ENCODE peak calls at places on chromosomes 2 and 18, in nine cellular contexts. R is astrocyte of the spinal cord, Z is Panc1, I is chondrocyte, K is breast epithelium, M is prostate gland, J is hepatocyte, X is HCT116, P is colonic mucosa. S is an unnamed sample.

GRCh38 chr2:228224410-228224809 is 42.9 kb upstream of the SPHKAP start:
- DNase-seq in R (no peak), Z (no peak), I (no peak), K (no peak), M (no peak), J (peak), X (no peak), P (no peak), S (no peak)

GRCh38 chr2:120262761-120263428 is 10.2 kb downstream of the RALB start:
- DNase-seq in R (no peak), Z (no peak), I (no peak), K (no peak), M (no peak), J (no peak), X (no peak), P (no peak), S (no peak)

GRCh38 chr2:224202466-224202865 is 163.4 kb upstream of the SERPINE2 start:
- DNase-seq in R (no peak), Z (no peak), I (no peak), K (no peak), M (no peak), J (no peak), X (no peak), P (no peak), S (no peak)

GRCh38 chr2:199903111-199903510 is 8.0 kb upstream of the C2orf69 start:
- DNase-seq in R (no peak), Z (no peak), I (no peak), K (no peak), M (no peak), J (no peak), X (no peak), P (no peak), S (no peak)

GRCh38 chr2:225196579-225196978 is 154.3 kb upstream of the DOCK10 start:
- DNase-seq in R (peak), Z (no peak), I (no peak), K (no peak), M (no peak), J (no peak), X (no peak), P (no peak), S (no peak)

GRCh38 chr2:219736196-219736595 is 108.8 kb downstream of the SLC4A3 start:
- DNase-seq in R (peak), Z (peak), I (no peak), K (no peak), M (peak), J (peak), X (peak), P (peak), S (no peak)

GRCh38 chr2:139864821-139865302 is 1084.7 kb upstream of the NXPH2 start:
- DNase-seq in R (no peak), Z (no peak), I (no peak), K (no peak), M (no peak), J (no peak), X (no peak), P (no peak), S (no peak)

GRCh38 chr2:112692914-112693313 is 27.9 kb upstream of the NT5DC4 start:
- DNase-seq in R (peak), Z (no peak), I (no peak), K (no peak), M (no peak), J (no peak), X (no peak), P (no peak), S (no peak)

GRCh38 chr2:8790739-8791162 is 46.7 kb downstream of the KIDINS220 start:
- DNase-seq in R (no peak), Z (no peak), I (no peak), K (no peak), M (no peak), J (no peak), X (no peak), P (no peak), S (no peak)

GRCh38 chr2:601387-601698 is 75.9 kb downstream of the TMEM18 start:
- DNase-seq in R (no peak), Z (no peak), I (no peak), K (no peak), M (no peak), J (no peak), X (no peak), P (no peak), S (no peak)

GRCh38 chr2:231449503-231450054 is 14.7 kb downstream of the NCL start:
- DNase-seq in R (no peak), Z (no peak), I (no peak), K (no peak), M (no peak), J (no peak), X (no peak), P (no peak), S (no peak)

GRCh38 chr2:73933194-73933593 is 6.5 kb downstream of the DGUOK start:
- DNase-seq in R (no peak), Z (no peak), I (no peak), K (no peak), M (no peak), J (no peak), X (no peak), P (no peak), S (no peak)

GRCh38 chr2:233285921-233286320 is 21.7 kb upstream of the SAG start:
- DNase-seq in R (peak), Z (no peak), I (no peak), K (no peak), M (no peak), J (no peak), X (no peak), P (no peak), S (no peak)

GRCh38 chr2:10536569-10537133 is 88.5 kb upstream of the ODC1 start:
- DNase-seq in R (no peak), Z (peak), I (peak), K (no peak), M (no peak), J (no peak), X (no peak), P (no peak), S (no peak)

GRCh38 chr2:75130171-75130570 is 69.1 kb downstream of the TACR1 start:
- DNase-seq in R (no peak), Z (no peak), I (no peak), K (no peak), M (no peak), J (no peak), X (no peak), P (no peak), S (no peak)

GRCh38 chr2:26324903-26325302 is 21.0 kb upstream of the SELENOI start:
- DNase-seq in R (no peak), Z (no peak), I (no peak), K (no peak), M (no peak), J (no peak), X (no peak), P (no peak), S (no peak)

GRCh38 chr2:20184067-20184938 is 40.6 kb downstream of the SDC1 start:
- DNase-seq in R (peak), Z (no peak), I (peak), K (no peak), M (no peak), J (peak), X (no peak), P (no peak), S (no peak)

GRCh38 chr2:100741880-100742814 is 77.8 kb upstream of the NPAS2 start:
- DNase-seq in R (peak), Z (no peak), I (no peak), K (no peak), M (no peak), J (peak), X (no peak), P (no peak), S (no peak)

GRCh38 chr18:47323158-47323557 is 71.7 kb upstream of the SKOR2 start:
- DNase-seq in R (peak), Z (no peak), I (no peak), K (no peak), M (no peak), J (no peak), X (no peak), P (no peak), S (no peak)

GRCh38 chr2:119694470-119694993 is 15.5 kb downstream of the TMEM177 start:
- DNase-seq in R (no peak), Z (no peak), I (no peak), K (no peak), M (no peak), J (no peak), X (no peak), P (no peak), S (no peak)

GRCh38 chr2:66888791-66889631 is 454.1 kb downstream of the MEIS1 start:
- DNase-seq in R (peak), Z (no peak), I (no peak), K (no peak), M (peak), J (peak), X (no peak), P (peak), S (no peak)

GRCh38 chr2:9410108-9410507 is 13.2 kb downstream of the ITGB1BP1 start:
- DNase-seq in R (no peak), Z (no peak), I (no peak), K (no peak), M (no peak), J (no peak), X (no peak), P (no peak), S (no peak)

GRCh38 chr2:144659731-144660275 is 139.9 kb upstream of the ZEB2 start:
- DNase-seq in R (peak), Z (no peak), I (no peak), K (no peak), M (no peak), J (no peak), X (peak), P (no peak), S (no peak)

GRCh38 chr2:26484579-26484978 is 6.7 kb upstream of the OTOF start:
- DNase-seq in R (no peak), Z (no peak), I (peak), K (no peak), M (no peak), J (no peak), X (no peak), P (no peak), S (no peak)

GRCh38 chr2:42754021-42754775 is 9.7 kb downstream of the OXER1 start:
- DNase-seq in R (no peak), Z (no peak), I (no peak), K (no peak), M (no peak), J (no peak), X (no peak), P (no peak), S (no peak)

DNA sequence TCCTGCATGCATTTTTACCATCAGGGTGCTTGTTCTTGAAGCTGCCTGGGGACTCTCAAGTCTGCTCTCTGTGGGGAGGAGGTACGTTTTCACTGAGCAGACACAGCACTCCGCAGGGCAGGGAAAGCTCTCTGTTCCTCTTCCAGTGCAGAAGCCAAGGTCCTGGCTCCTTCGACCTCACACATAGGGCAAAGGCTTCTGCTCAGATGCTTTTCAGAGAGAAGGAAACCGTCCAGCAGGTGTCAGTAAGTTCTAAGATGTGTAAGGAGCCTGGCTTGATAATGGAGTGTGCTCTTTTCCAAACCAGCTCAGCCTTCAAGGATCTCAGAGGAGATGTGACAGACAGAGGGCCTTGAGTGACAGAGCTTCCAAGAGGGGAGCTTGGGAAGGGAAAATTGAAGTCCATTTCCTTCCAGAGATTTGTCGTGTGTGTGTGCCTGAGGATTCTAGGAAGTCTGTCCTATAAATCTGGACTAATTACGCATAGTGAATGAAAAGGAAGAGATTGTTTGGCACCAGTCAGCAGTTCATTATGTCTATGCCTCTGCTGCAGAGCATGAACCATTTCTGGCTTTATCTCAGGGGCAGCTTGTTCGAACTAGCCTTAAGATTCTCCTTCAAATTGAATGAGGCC is 67.4 kb upstream of the UPP2 start:
- DNase-seq in R (peak), Z (peak), I (no peak), K (no peak), M (peak), J (peak), X (peak), P (peak), S (no peak)
- TF ChIP-seq CTCF in R (peak), Z (peak), I (peak), K (no peak), M (peak), J (peak), X (peak), P (peak), S (no peak)

GRCh38 chr18:29616885-29617284 is 1425.7 kb downstream of the DSC3 start:
- DNase-seq in R (no peak), Z (no peak), I (no peak), K (no peak), M (no peak), J (no peak), X (no peak), P (no peak), S (no peak)
- TF ChIP-seq CTCF in R (no peak), Z (no peak), I (no peak), K (no peak), M (no peak), J (no peak), X (no peak), P (no peak), S (no peak)

GRCh38 chr2:99205491-99205890 is 24.5 kb downstream of the MRPL30 start:
- DNase-seq in R (no peak), Z (no peak), I (no peak), K (no peak), M (no peak), J (no peak), X (no peak), P (no peak), S (no peak)

GRCh38 chr2:99200232-99200631 is 19.2 kb downstream of the MRPL30 start:
- DNase-seq in R (no peak), Z (no peak), I (no peak), K (no peak), M (no peak), J (no peak), X (no peak), P (no peak), S (no peak)

GRCh38 chr2:99198103-99198841 is 17.3 kb downstream of the MRPL30 start:
- DNase-seq in R (no peak), Z (no peak), I (no peak), K (peak), M (peak), J (peak), X (no peak), P (no peak), S (no peak)

DNA sequence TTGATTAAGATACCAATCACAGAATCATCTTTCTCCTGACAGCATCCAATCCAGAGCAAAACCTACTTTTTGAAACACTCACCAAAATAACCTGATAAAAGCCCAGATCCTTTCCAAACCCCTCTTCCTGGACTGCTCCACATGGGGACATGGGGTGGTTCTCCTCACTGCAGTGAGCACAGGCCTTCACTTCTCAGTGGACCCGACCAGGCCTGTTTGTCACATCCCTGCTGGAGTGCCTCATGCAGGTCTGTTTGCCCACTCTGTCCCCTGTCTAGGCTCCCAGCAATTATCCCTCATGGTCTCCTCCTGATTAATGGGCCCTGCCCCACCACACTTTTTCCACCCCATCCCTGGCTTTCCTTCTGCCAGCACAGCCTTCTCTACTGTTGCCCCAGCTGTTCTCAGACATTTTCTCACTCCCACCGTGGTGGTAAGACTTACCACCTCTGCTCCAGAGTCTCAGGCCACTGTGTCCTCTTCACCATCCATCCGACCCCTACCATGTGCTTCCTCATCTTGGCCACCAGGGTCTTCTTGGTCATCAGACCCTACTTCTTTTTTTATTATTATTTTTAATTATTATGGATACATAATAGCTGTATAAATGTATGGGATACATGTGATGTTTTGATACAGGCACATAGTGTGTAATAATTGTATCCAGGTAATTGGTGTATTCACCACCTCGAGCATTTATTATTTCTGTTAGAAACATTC is 21.1 kb downstream of the MRPL30 start:
- DNase-seq in R (no peak), Z (no peak), I (no peak), K (no peak), M (no peak), J (no peak), X (no peak), P (no peak), S (no peak)
- TF ChIP-seq CTCF in R (peak), Z (no peak), I (peak), K (no peak), M (peak), J (no peak), X (no peak), P (no peak), S (peak)

DNA sequence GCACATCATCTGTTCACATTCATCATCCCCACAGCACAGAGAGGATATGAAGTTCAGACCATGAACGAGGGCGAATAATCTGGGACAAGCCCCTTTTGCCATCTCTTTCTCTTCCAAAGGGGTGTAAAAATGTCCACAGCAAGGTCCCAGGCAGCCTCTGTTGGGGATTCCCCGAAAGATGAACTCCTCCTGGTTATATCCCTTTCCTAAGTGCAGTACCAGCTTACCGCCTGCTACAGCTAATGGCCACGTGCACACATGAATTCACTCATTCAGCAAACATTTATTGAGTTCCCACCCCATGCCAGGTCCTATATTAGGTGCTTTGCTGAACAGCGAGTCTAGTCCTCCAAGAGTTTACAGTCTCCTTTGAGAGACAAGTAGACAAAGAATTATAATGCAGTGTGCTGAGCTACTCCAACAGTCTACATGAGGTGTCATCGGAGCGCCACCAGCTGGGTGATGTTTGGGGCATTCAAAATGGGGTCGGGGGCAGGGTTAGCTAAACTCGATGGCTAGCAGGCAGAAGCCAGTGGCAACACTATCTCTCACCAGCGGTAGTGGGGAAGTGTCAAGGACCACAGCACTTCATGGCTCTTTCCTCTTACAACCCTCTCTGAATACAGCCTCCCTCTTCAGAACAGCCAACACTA is 228.9 kb downstream of the TMEM163 start:
- DNase-seq in R (no peak), Z (no peak), I (no peak), K (no peak), M (no peak), J (no peak), X (no peak), P (no peak), S (no peak)
- TF ChIP-seq CTCF in R (no peak), Z (no peak), I (no peak), K (no peak), M (no peak), J (no peak), X (no peak), P (no peak), S (no peak)

DNA sequence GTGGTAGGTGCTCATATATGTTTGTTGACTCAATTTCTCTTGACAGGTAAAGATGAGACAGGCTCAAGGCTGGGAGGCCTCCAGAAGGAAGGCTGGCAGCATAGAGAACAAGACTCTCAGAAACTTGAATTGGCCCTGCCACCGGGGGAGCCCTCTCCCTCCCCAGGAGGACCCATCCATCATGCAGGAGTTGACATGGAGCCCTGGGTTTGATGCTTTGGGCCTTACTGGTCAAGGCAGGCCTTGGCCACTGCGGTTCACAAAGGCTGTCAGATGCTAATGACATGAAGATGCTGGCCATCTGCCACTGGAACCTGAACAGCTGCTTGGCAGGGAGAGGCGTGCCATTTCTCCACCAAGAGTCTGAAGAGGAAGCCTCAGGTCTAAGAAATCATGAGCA is 193.6 kb downstream of the MTCL1 start:
- DNase-seq in R (no peak), Z (no peak), I (no peak), K (no peak), M (no peak), J (no peak), X (no peak), P (no peak), S (no peak)
- TF ChIP-seq CTCF in R (no peak), Z (peak), I (no peak), K (no peak), M (no peak), J (no peak), X (no peak), P (no peak), S (no peak)

DNA sequence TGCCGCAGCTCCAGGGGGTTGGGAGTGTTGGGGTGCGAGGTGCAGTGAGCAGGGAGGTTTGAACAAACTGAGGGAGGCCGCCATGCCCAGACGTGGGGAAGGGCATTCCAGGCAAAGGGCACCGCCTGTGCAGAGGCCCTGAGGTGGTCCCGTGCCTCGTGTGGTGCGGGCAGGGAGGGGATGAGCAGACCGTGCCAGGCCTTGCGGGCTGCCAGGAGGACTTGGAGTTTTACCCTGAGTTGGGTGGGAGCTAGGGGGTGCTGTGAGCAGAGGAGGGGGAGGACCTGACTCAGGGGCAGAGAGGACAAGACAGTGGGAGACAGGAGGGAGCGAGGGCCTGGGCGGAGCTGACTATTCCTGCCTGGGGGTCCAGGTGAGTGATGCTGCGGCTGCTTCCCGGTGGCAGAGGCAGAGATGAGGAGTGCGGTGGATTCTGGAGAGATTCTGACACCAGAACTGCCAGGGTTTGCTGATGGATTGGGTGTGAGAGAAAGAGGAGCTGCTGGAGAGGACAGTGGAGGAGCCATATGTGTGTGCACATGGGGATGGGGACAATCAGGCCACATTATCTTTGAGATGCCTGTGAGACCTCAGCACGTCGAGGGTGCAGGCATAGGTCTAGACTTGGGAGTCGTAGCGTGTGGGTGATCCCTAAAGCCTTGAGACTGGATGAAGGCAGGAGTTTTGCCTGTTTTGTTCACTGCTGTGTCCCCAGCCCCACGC is 23.4 kb downstream of the ZAP70 start:
- DNase-seq in R (no peak), Z (no peak), I (no peak), K (no peak), M (no peak), J (no peak), X (no peak), P (no peak), S (no peak)
- TF ChIP-seq CTCF in R (no peak), Z (no peak), I (no peak), K (no peak), M (no peak), J (no peak), X (no peak), P (no peak), S (no peak)